ENCODE peak calls at places on chromosome 11, in eight cellular contexts. R, D, Z, B, P, N, W and C are unnamed samples.

GRCh38 chr11:104291646-104292045 is 127.7 kb upstream of the PDGFD start:
- DNase-seq in R (no peak), D (no peak), Z (no peak), B (no peak), P (no peak), N (no peak), W (no peak), C (no peak)

GRCh38 chr11:20310137-20310536 is 53.4 kb upstream of the HTATIP2 start:
- DNase-seq in R (no peak), D (no peak), Z (no peak), B (no peak), P (no peak), N (no peak), W (no peak), C (no peak)

GRCh38 chr11:34730544-34731295 is 109.8 kb downstream of the EHF start:
- DNase-seq in R (no peak), D (no peak), Z (no peak), B (no peak), P (no peak), N (no peak), W (no peak), C (peak)

GRCh38 chr11:2940166-2940929 is 11.1 kb upstream of the PHLDA2 start:
- DNase-seq in R (peak), D (no peak), Z (peak), B (no peak), P (peak), N (no peak), W (peak), C (peak)

GRCh38 chr11:73645570-73645969 is 811 bp upstream of the PLEKHB1 start:
- DNase-seq in R (no peak), D (peak), Z (no peak), B (no peak), P (no peak), N (no peak), W (no peak), C (no peak)

GRCh38 chr11:35040221-35040942 is 98.6 kb upstream of the CD44 start:
- DNase-seq in R (peak), D (peak), Z (no peak), B (no peak), P (peak), N (no peak), W (peak), C (no peak)

GRCh38 chr11:93196816-93197382 is 892 bp downstream of the SLC36A4 start:
- DNase-seq in R (peak), D (no peak), Z (no peak), B (no peak), P (no peak), N (no peak), W (no peak), C (no peak)

GRCh38 chr11:43933608-43934358 is 8.7 kb upstream of the C11orf96 start:
- DNase-seq in R (no peak), D (no peak), Z (no peak), B (no peak), P (no peak), N (no peak), W (no peak), C (no peak)

GRCh38 chr11:111422494-111423249 is 43.6 kb upstream of the POU2AF1 start:
- DNase-seq in R (peak), D (peak), Z (peak), B (peak), P (no peak), N (no peak), W (peak), C (peak)

GRCh38 chr11:20448838-20449237 is 61.3 kb downstream of the PRMT3 start:
- DNase-seq in R (no peak), D (no peak), Z (no peak), B (no peak), P (no peak), N (no peak), W (no peak), C (no peak)

GRCh38 chr11:104134760-104135159 is 29.2 kb downstream of the PDGFD start:
- DNase-seq in R (peak), D (no peak), Z (no peak), B (no peak), P (peak), N (no peak), W (peak), C (peak)

GRCh38 chr11:7672960-7673723 is at the start of gene CYB5R2:
- DNase-seq in R (peak), D (no peak), Z (peak), B (peak), P (peak), N (peak), W (no peak), C (peak)

GRCh38 chr11:47773882-47774281 is 6.7 kb upstream of the FNBP4 start:
- DNase-seq in R (no peak), D (no peak), Z (no peak), B (no peak), P (no peak), N (no peak), W (no peak), C (no peak)

GRCh38 chr11:47766363-47767227 is 546 bp downstream of the FNBP4 start:
- DNase-seq in R (no peak), D (peak), Z (peak), B (peak), P (peak), N (peak), W (peak), C (peak)

GRCh38 chr11:47765086-47765485 is 2.1 kb downstream of the FNBP4 start:
- DNase-seq in R (no peak), D (no peak), Z (no peak), B (no peak), P (no peak), N (no peak), W (no peak), C (no peak)

DNA sequence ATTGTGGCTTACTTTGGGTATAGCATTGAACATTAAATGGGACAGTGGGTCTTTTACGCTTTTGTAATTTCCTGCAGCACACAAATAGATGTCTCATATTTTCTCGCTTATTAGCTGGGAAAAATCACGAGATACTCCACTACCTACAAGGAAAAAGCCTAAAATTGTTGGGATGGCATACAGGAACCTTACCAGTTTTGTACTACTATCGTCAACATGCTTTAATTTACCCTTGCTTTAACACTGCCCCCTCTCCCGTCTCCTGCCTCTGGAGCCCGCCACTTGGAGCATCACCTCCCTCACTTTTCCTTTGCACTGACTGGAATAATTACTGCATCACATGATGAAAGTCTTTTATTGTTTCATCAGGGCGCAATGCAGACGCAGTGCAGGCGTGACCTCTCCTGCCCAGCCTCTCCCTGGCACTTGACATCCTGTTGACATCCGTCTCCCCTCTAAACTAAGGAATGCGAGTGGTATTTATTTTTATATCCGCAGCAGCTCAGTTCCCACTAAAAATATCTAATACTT is 1.0 kb upstream of the FNBP4 start:
- DNase-seq in R (peak), D (peak), Z (peak), B (peak), P (peak), N (peak), W (peak), C (peak)
- TF ChIP-seq CTCF in R (no peak), D (no peak), Z (no peak), B (no peak), P (no peak), N (no peak), W (no peak), C (no peak)

GRCh38 chr11:102317768-102318103 is 452 bp downstream of the BIRC3 start:
- DNase-seq in R (no peak), D (no peak), Z (no peak), B (no peak), P (no peak), N (no peak), W (peak), C (no peak)

GRCh38 chr11:102318469-102318868 is 1.2 kb downstream of the BIRC3 start:
- DNase-seq in R (peak), D (no peak), Z (peak), B (no peak), P (no peak), N (no peak), W (peak), C (peak)

GRCh38 chr11:102316505-102316904 is 779 bp upstream of the BIRC3 start:
- DNase-seq in R (no peak), D (no peak), Z (no peak), B (no peak), P (no peak), N (no peak), W (no peak), C (no peak)

GRCh38 chr11:102319544-102319943 is 2.3 kb downstream of the BIRC3 start:
- DNase-seq in R (no peak), D (no peak), Z (no peak), B (no peak), P (no peak), N (no peak), W (no peak), C (no peak)

GRCh38 chr11:102317099-102317767 is at the start of gene BIRC3:
- DNase-seq in R (peak), D (peak), Z (peak), B (peak), P (peak), N (peak), W (peak), C (peak)
- TF ChIP-seq CTCF in R (peak), D (no peak), Z (peak), B (peak), P (peak), N (peak), W (no peak), C (no peak)

DNA sequence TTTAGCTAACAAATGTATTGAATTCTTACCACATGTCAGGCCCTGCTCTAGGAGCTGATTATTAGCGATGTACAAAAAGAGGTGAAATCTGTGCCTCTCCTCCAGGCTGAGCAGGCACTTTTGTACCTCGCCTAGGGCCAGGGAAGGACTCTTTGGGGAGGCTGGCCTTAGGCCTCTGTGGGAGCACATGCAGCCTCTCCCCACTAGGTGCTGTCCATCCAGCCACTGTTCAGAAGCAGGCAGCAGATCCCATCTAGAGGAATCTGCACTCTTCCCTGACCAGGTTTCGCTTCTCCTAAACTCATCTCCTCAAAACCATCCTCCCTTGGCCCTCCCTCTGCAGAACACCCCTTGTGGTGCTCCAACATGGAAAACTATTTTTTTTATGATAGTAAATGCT is 51.9 kb upstream of the WT1 start:
- DNase-seq in R (peak), D (no peak), Z (no peak), B (no peak), P (no peak), N (no peak), W (peak), C (peak)
- TF ChIP-seq CTCF in R (no peak), D (no peak), Z (no peak), B (no peak), P (peak), N (no peak), W (no peak), C (no peak)

GRCh38 chr11:114033572-114033971 is 25.9 kb upstream of the ZBTB16 start:
- DNase-seq in R (no peak), D (no peak), Z (no peak), B (no peak), P (no peak), N (no peak), W (no peak), C (no peak)
- TF ChIP-seq CTCF in R (no peak), D (no peak), Z (no peak), B (no peak), P (no peak), N (no peak), W (no peak), C (no peak)

DNA sequence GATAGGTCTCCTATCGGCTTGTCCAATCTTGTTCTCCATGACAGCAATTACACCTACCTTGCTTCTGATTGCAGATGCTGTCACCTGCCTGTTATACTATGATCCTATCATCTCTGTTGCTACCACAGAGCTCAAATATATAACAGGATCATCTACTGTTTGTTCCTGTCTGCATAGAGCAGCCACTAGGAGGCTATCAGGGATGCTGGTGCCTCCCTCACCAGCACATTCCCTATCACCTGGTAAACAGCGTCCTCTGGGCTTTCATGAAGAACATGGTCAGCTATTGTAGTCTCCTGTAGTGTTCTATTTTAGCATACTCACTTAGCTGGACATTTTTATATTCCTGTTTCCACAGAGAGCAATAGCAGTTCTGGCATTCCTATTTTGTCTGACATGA is 87.8 kb upstream of the FAT3 start:
- DNase-seq in R (no peak), D (no peak), Z (no peak), B (no peak), P (no peak), N (no peak), W (peak), C (no peak)
- TF ChIP-seq CTCF in R (peak), D (no peak), Z (no peak), B (peak), P (peak), N (no peak), W (peak), C (no peak)

GRCh38 chr11:65944767-65945166 is 513 bp upstream of the TSGA10IP start:
- DNase-seq in R (no peak), D (no peak), Z (no peak), B (no peak), P (no peak), N (no peak), W (no peak), C (no peak)
- TF ChIP-seq CTCF in R (no peak), D (no peak), Z (no peak), B (no peak), P (no peak), N (no peak), W (no peak), C (no peak)

GRCh38 chr11:106133529-106133928 is 56.1 kb downstream of the AASDHPPT start:
- DNase-seq in R (no peak), D (no peak), Z (no peak), B (no peak), P (no peak), N (no peak), W (peak), C (no peak)
- TF ChIP-seq CTCF in R (peak), D (no peak), Z (no peak), B (no peak), P (peak), N (no peak), W (peak), C (no peak)

DNA sequence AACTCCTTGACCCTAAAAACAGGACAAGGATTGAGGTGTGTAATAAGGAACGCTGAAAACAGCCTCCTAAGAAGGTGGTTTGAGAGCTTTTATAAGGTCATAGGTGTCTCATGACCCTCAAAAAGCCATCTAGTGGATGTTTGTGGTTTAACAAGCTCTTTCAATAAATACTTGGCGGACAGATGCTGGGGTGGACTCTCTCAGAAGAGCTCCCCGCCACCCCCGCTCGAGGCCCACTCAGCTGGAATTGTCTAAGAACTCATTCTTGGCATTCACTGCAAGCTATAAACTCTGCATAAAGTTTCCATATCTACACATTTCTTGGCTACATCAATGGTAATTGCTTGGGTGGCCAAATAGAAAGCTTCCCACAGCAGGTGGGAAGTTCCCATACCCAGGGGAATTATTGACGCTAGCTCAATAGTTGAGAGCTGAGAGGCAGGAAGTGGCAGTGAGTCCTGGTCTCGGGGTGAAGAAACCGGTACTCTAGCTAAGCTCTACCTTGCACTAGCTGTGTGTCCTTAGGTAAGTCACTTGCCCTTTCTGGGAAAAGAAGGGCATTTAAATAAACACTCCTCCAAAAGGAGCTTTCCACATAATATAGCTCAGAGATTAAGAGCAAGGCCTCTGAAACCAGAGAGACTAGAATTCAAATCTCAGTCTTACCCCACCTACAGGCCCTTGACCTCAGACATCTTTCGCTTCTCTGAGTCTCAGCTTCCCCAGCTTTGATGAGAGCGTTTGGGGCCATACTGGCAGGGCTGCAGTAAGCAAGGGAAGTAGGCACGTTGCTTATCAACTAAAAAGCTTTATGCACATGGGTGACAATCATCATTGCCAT is 6.4 kb downstream of the MS4A15 start:
- DNase-seq in R (no peak), D (no peak), Z (no peak), B (no peak), P (no peak), N (no peak), W (peak), C (no peak)
- TF ChIP-seq CTCF in R (peak), D (peak), Z (no peak), B (no peak), P (peak), N (no peak), W (peak), C (peak)

DNA sequence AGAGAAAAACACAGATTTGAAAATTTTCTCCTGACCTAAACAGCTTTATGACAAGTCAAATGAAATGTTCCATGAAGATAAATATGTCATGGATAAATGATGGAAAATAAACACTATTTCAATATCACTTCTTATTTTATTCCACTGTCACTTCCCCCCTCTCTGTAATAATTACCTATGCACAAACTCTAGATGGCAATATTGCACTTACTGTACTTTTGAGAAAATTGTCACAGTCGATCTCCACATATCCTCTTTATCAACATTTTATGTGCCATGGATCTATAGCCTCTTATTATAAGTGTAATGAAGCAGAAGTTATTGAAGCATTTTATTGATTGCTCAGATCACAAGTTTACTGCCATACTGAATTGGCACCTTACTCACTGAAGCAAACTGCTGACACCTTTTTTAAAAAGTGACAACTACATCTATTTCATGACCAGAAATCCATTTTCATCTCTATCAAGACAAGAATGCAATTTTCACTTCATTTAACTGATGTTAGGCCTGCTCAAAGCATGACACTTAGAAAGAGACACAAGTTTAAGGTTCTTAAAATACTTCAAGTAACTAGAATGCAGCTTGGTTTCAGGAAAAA is 133.4 kb downstream of the DCDC1 start:
- DNase-seq in R (no peak), D (no peak), Z (no peak), B (no peak), P (no peak), N (no peak), W (peak), C (no peak)
- TF ChIP-seq CTCF in R (peak), D (peak), Z (no peak), B (no peak), P (peak), N (peak), W (peak), C (no peak)

GRCh38 chr11:85596886-85597285 is 30.3 kb downstream of the DLG2 start:
- DNase-seq in R (no peak), D (no peak), Z (no peak), B (no peak), P (no peak), N (no peak), W (no peak), C (no peak)

GRCh38 chr11:85589373-85589772 is 37.8 kb downstream of the DLG2 start:
- DNase-seq in R (no peak), D (no peak), Z (no peak), B (no peak), P (no peak), N (no peak), W (no peak), C (no peak)

GRCh38 chr11:85595285-85595884 is 31.8 kb downstream of the DLG2 start:
- DNase-seq in R (peak), D (no peak), Z (no peak), B (no peak), P (peak), N (no peak), W (peak), C (no peak)

DNA sequence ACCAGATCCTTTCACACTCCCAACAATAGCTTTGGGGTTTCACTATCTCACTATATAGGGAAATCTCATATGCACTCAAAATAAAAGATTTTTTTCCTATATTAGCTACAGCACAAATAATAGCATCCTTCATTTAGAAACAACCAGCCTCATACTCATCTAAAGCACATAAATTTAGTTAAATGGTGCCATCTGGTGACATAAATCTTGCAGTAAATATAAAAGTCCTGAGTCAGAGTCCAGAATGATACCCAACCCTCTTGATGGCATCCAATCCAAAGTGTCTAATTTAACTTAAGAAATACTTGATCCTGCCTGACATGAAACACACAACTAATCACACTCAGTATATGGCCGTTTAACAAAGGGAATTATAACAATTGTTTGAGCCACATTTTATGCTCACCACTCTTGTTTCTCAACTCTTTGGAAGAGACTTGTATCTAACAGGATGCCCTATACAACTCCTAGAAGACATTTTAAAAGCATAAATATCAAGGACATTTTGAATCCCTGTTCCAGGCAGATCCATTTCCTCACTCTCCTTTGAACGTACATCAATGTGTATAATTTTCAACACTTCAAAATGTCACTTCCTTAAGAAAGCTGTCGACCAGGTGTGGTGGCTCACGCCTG is 36.2 kb downstream of the DLG2 start:
- DNase-seq in R (peak), D (no peak), Z (no peak), B (no peak), P (peak), N (no peak), W (peak), C (no peak)
- TF ChIP-seq CTCF in R (peak), D (no peak), Z (no peak), B (peak), P (peak), N (peak), W (peak), C (no peak)